ENCODE peak calls at places on chromosomes 12 and 14, in eight cellular contexts. E is heart right ventricle; T is Panc1; B is NCI-H1417; J is stimulated activated CD8-positive, alpha-beta memory T cell treated with anti-CD3 and anti-CD28 coated beads, Interleukin-15, amount 100 ng/mL, for 1 hour; I is CD4-positive, CD25-positive, alpha-beta regulatory T cell; A is naive thymus-derived CD4-positive, alpha-beta T cell; P is WTC11. Y is an unnamed sample.

GRCh38 chr12:113479578-113480335 is 8.1 kb upstream of the LHX5 start:
- DNase-seq in A (peak; percentile 34), J (no peak), E (peak; percentile 55), I (no peak), T (no peak), B (no peak), P (peak; percentile 91), Y (peak; percentile 49)

GRCh38 chr12:3088251-3088650 is 11.1 kb downstream of the TSPAN9 start:
- DNase-seq in J (no peak), A (no peak), P (no peak), T (no peak), E (no peak), B (no peak), I (no peak), Y (no peak)

GRCh38 chr12:97960741-97961608 is 498.4 kb downstream of the RMST start:
- DNase-seq in J (no peak), E (no peak), I (no peak), P (peak; percentile 57), A (no peak), B (peak; percentile 29), T (peak; percentile 20), Y (peak; percentile 50)

GRCh38 chr12:89919241-89919906 is 210.7 kb upstream of the ATP2B1 start:
- DNase-seq in E (no peak), B (no peak), P (no peak), J (no peak), I (no peak), A (no peak), T (no peak), Y (no peak)

GRCh38 chr12:98595152-98595988 is 1.9 kb downstream of the SLC25A3 start:
- DNase-seq in T (no peak), P (no peak), B (no peak), E (no peak), I (no peak), J (no peak), A (no peak), Y (no peak)

GRCh38 chr12:110316861-110317260 is 35.8 kb downstream of the ATP2A2 start:
- DNase-seq in E (no peak), A (no peak), I (no peak), J (no peak), T (no peak), P (no peak), B (no peak), Y (no peak)

GRCh38 chr12:47987411-47988072 is 16.7 kb downstream of the COL2A1 start:
- DNase-seq in E (no peak), I (no peak), A (no peak), T (no peak), B (no peak), P (no peak), J (no peak), Y (no peak)

GRCh38 chr12:69252033-69252432 is 12.7 kb downstream of the CPSF6 start:
- DNase-seq in A (no peak), P (no peak), T (no peak), I (no peak), J (no peak), E (no peak), B (no peak), Y (no peak)

GRCh38 chr14:37035401-37035800 is 137.0 kb downstream of the SLC25A21 start:
- DNase-seq in E (no peak), J (no peak), A (no peak), P (no peak), B (no peak), T (no peak), I (no peak), Y (no peak)

GRCh38 chr12:89451876-89452275 is 72.7 kb downstream of the GALNT4 start:
- DNase-seq in T (no peak), A (no peak), E (peak; percentile 38), P (peak; percentile 70), I (no peak), J (no peak), B (no peak), Y (no peak)

GRCh38 chr12:48160807-48161206 is 3.5 kb upstream of the ASB8 start:
- DNase-seq in I (no peak), J (no peak), P (no peak), A (no peak), B (no peak), T (no peak), E (peak; percentile 33), Y (peak; percentile 81)

GRCh38 chr14:64591809-64592208 is 42.0 kb downstream of the PPP1R36 start:
- DNase-seq in T (no peak), I (no peak), J (no peak), B (no peak), A (no peak), P (no peak), E (no peak), Y (no peak)

GRCh38 chr12:2287151-2287550 is 234.4 kb downstream of the CACNA1C start:
- DNase-seq in I (no peak), T (no peak), A (no peak), E (no peak), J (no peak), B (no peak), P (no peak), Y (no peak)

GRCh38 chr14:90168425-90169105 is 87.8 kb upstream of the PSMC1 start:
- DNase-seq in T (no peak), A (no peak), J (no peak), I (no peak), P (no peak), B (no peak), E (no peak), Y (no peak)

GRCh38 chr12:1696800-1697199 is 5.9 kb downstream of the ADIPOR2 start:
- DNase-seq in P (no peak), T (no peak), A (no peak), E (no peak), J (no peak), B (no peak), I (no peak), Y (no peak)

GRCh38 chr14:100416921-100417451 is 93.8 kb downstream of the SLC25A47 start:
- DNase-seq in A (no peak), T (no peak), E (no peak), J (no peak), B (no peak), P (no peak), I (no peak), Y (no peak)

GRCh38 chr12:42960087-42960527 is 370.6 kb upstream of the PRICKLE1 start:
- DNase-seq in I (no peak), E (no peak), A (no peak), B (no peak), P (no peak), T (no peak), J (no peak), Y (no peak)

GRCh38 chr12:49953961-49954835 is 3.7 kb downstream of the AQP2 start:
- DNase-seq in J (no peak), P (no peak), B (no peak), I (no peak), T (no peak), A (no peak), E (no peak), Y (no peak)

GRCh38 chr14:105602799-105603763 is 76.7 kb downstream of the TMEM121 start:
- DNase-seq in P (no peak), A (no peak), I (no peak), B (no peak), E (no peak), T (no peak), J (no peak), Y (peak; percentile 64)

GRCh38 chr12:124786065-124786964 is 77.3 kb downstream of the SCARB1 start:
- DNase-seq in T (no peak), E (peak; percentile 78), P (peak; percentile 87), B (peak; percentile 95), J (no peak), I (no peak), A (no peak), Y (no peak)